ENCODE peak calls at places on chromosomes 6 and 20, in eight cellular contexts. I is left ventricle myocardium inferior, W is mammary epithelial cell, T is hepatocyte, A is fibroblast of lung, Z is tibial nerve, G is SK-N-SH, C is Caco-2. R is an unnamed sample. For H3K27me3, the result is how much of the 10 kb centered on the place peaks cover.

GRCh38 chr6:47545223-47545622 is 67.6 kb downstream of the CD2AP start:
- DNase-seq in W (no peak), C (no peak), A (no peak), T (no peak), Z (no peak), I (no peak), G (no peak), R (no peak)

GRCh38 chr6:16625319-16626240 is 135.7 kb downstream of the ATXN1 start:
- DNase-seq in T (no peak), Z (no peak), A (no peak), I (no peak), C (no peak), W (no peak), G (no peak), R (no peak)

GRCh38 chr6:20001286-20001685 is 164.1 kb downstream of the ID4 start:
- DNase-seq in Z (no peak), I (no peak), T (no peak), W (no peak), C (no peak), G (no peak), A (no peak), R (peak)

GRCh38 chr6:112237644-112238043 is 16.7 kb downstream of the LAMA4 start:
- DNase-seq in I (peak), A (peak), T (no peak), W (no peak), Z (peak), C (no peak), G (no peak), R (peak)

GRCh38 chr6:44203955-44204354 is 12.8 kb upstream of the MYMX start:
- DNase-seq in W (no peak), C (peak), G (no peak), T (no peak), A (no peak), Z (no peak), I (no peak), R (no peak)

GRCh38 chr6:163405412-163406309 is 8.9 kb upstream of the QKI start:
- DNase-seq in W (no peak), C (no peak), T (peak), A (no peak), I (peak), G (peak), Z (no peak), R (no peak)

GRCh38 chr6:138211048-138211581 is 7.2 kb downstream of the PBOV1 start:
- DNase-seq in A (no peak), T (no peak), I (no peak), G (no peak), Z (no peak), C (no peak), W (no peak), R (no peak)

GRCh38 chr20:50189681-50190250 is 864 bp upstream of the CEBPB start:
- DNase-seq in G (no peak), W (no peak), Z (no peak), C (peak), I (peak), T (peak), A (no peak), R (no peak)

GRCh38 chr6:21785162-21785561 is 191.6 kb downstream of the SOX4 start:
- DNase-seq in W (no peak), G (no peak), T (no peak), Z (no peak), C (peak), I (no peak), A (no peak), R (no peak)

GRCh38 chr6:117477988-117478852 is 4.3 kb upstream of the DCBLD1 start:
- DNase-seq in G (no peak), A (no peak), C (peak), I (no peak), T (peak), W (no peak), Z (no peak), R (peak)

GRCh38 chr6:69487688-69488087 is 309.1 kb downstream of the LMBRD1 start:
- DNase-seq in G (no peak), T (no peak), Z (no peak), C (no peak), A (peak), I (no peak), W (no peak), R (no peak)

GRCh38 chr6:71334768-71335167 is 46.2 kb downstream of the OGFRL1 start:
- DNase-seq in Z (no peak), T (peak), W (peak), G (no peak), C (no peak), A (no peak), I (no peak), R (peak)

GRCh38 chr20:62766071-62766450 is 30.2 kb upstream of the MRGBP start:
- DNase-seq in A (no peak), C (no peak), Z (no peak), G (no peak), W (no peak), I (no peak), T (no peak), R (no peak)

GRCh38 chr6:139832906-139833305 is 458.5 kb upstream of the CITED2 start:
- DNase-seq in G (no peak), C (no peak), I (no peak), W (no peak), A (no peak), Z (no peak), T (no peak), R (no peak)

GRCh38 chr20:2693996-2694471 is 1.5 kb downstream of the EBF4 start:
- DNase-seq in W (no peak), C (no peak), A (no peak), I (no peak), G (peak), T (no peak), Z (no peak), R (no peak)
- H3K27me3 ChIP-seq in W (under half), C (under half), A (under half), I (under half), G (under half), T (under half), Z (under half), R (under half)

GRCh38 chr20:44233436-44234016 is 13.6 kb upstream of the GDAP1L1 start:
- DNase-seq in T (no peak), Z (no peak), W (no peak), G (no peak), I (no peak), C (no peak), A (no peak), R (no peak)

GRCh38 chr20:44234566-44235317 is 12.4 kb upstream of the GDAP1L1 start:
- DNase-seq in Z (no peak), A (peak), W (no peak), C (peak), T (no peak), I (no peak), G (no peak), R (no peak)

GRCh38 chr20:44228465-44229258 is 18.1 kb upstream of the OSER1 start:
- DNase-seq in Z (no peak), A (no peak), W (no peak), I (no peak), C (no peak), G (no peak), T (no peak), R (no peak)

GRCh38 chr20:44231193-44231592 is 15.9 kb upstream of the GDAP1L1 start:
- DNase-seq in C (no peak), T (no peak), W (no peak), I (no peak), G (no peak), A (no peak), Z (no peak), R (no peak)

GRCh38 chr20:44231713-44232468 is 15.2 kb upstream of the GDAP1L1 start:
- DNase-seq in G (no peak), A (no peak), C (peak), W (no peak), I (no peak), Z (no peak), T (no peak), R (no peak)
- TF ChIP-seq CTCF in G (no peak), A (no peak), C (peak), W (no peak), I (no peak), Z (no peak), T (no peak), R (no peak)

GRCh38 chr6:31771992-31772358 is 5.2 kb downstream of the VWA7 start:
- DNase-seq in G (no peak), T (no peak), Z (no peak), W (no peak), A (peak), C (no peak), I (no peak), R (no peak)
- H3K4me3 ChIP-seq in G (no peak), T (no peak), Z (no peak), W (no peak), A (no peak), C (no peak), I (no peak), R (no peak)

GRCh38 chr20:45309075-45309474 is 976 bp upstream of the MATN4 start:
- DNase-seq in G (no peak), C (no peak), T (no peak), I (no peak), A (no peak), W (no peak), Z (no peak), R (no peak)
- H3K27me3 ChIP-seq in G (under half), C (under half), T (under half), I (half or more), A (under half), W (under half), Z (under half), R (under half)

GRCh38 chr6:85641916-85642773 is 541 bp downstream of the SYNCRIP start:
- DNase-seq in Z (peak), A (peak), C (peak), I (peak), W (peak), T (peak), G (peak), R (peak)
- TF ChIP-seq CTCF in Z (no peak), A (no peak), C (no peak), I (peak), W (no peak), T (no peak), G (no peak), R (no peak)

GRCh38 chr6:33197431-33198048 is 2.9 kb downstream of the RXRB start:
- DNase-seq in Z (no peak), C (peak), A (peak), G (peak), I (no peak), T (peak), W (peak), R (peak)
- H3K4me3 ChIP-seq in Z (no peak), C (no peak), A (no peak), G (no peak), I (no peak), T (no peak), W (no peak), R (no peak)